ENCODE peak calls at places on chromosome 18, in four cellular contexts. M is K562, D is GM12878, G is HL-60. S is an unnamed sample.

GRCh38 chr18:8718401-8718913 is 13.1 kb downstream of the MTCL1 start:
- DNase-seq in M (no peak), D (no peak), G (no peak), S (no peak)

GRCh38 chr18:49862656-49863385 is 49.5 kb upstream of the ACAA2 start:
- DNase-seq in M (no peak), D (no peak), G (no peak), S (no peak)

GRCh38 chr18:75081486-75081885 is 127.5 kb downstream of the PTGR3 start:
- DNase-seq in M (no peak), D (no peak), G (no peak), S (no peak)

GRCh38 chr18:26792661-26793060 is 72.8 kb downstream of the AQP4 start:
- DNase-seq in M (no peak), D (no peak), G (no peak), S (no peak)

GRCh38 chr18:58653814-58654509 is 17.3 kb upstream of the MALT1 start:
- DNase-seq in M (no peak), D (no peak), G (no peak), S (no peak)

GRCh38 chr18:46466236-46467160 is 190.5 kb downstream of the LOXHD1 start:
- DNase-seq in M (no peak), D (no peak), G (no peak), S (no peak)

GRCh38 chr18:33802955-33803354 is 224.9 kb downstream of the ASXL3 start:
- DNase-seq in M (no peak), D (no peak), G (no peak), S (no peak)

GRCh38 chr18:62420513-62421209 is 95.6 kb downstream of the TNFRSF11A start:
- DNase-seq in M (peak), D (peak), G (no peak), S (peak)

GRCh38 chr18:11544060-11544633 is 65.2 kb upstream of the SLC35G4 start:
- DNase-seq in M (no peak), D (no peak), G (no peak), S (no peak)

GRCh38 chr18:9531791-9532410 is 56.6 kb downstream of the RALBP1 start:
- DNase-seq in M (no peak), D (no peak), G (no peak), S (no peak)

GRCh38 chr18:57803119-57803969 is at the start of gene ATP8B1:
- DNase-seq in M (peak), D (no peak), G (peak), S (peak)

GRCh38 chr18:3248062-3248669 is 565 bp downstream of the MYL12A start:
- DNase-seq in M (no peak), D (no peak), G (peak), S (no peak)

GRCh38 chr18:70069965-70070364 is 122.3 kb upstream of the CD226 start:
- DNase-seq in M (no peak), D (no peak), G (no peak), S (no peak)

GRCh38 chr18:23528580-23529472 is 25.5 kb downstream of the RMC1 start:
- DNase-seq in M (peak), D (no peak), G (no peak), S (no peak)

GRCh38 chr18:5369513-5369912 is 74.0 kb upstream of the ZBTB14 start:
- DNase-seq in M (no peak), D (no peak), G (no peak), S (no peak)

GRCh38 chr18:70245941-70246537 is 40.6 kb upstream of the RTTN start:
- DNase-seq in M (no peak), D (no peak), G (no peak), S (no peak)

GRCh38 chr18:48592540-48592939 is 53.7 kb downstream of the CTIF start:
- DNase-seq in M (peak), D (no peak), G (no peak), S (no peak)

GRCh38 chr18:3970929-3971328 is 484.2 kb downstream of the DLGAP1 start:
- DNase-seq in M (no peak), D (no peak), G (no peak), S (no peak)

GRCh38 chr18:12306752-12307151 is 1.3 kb upstream of the TUBB6 start:
- DNase-seq in M (no peak), D (no peak), G (no peak), S (no peak)

GRCh38 chr18:44848931-44849330 is 168.2 kb downstream of the SETBP1 start:
- DNase-seq in M (no peak), D (no peak), G (no peak), S (no peak)

GRCh38 chr18:49581369-49581768 is 19.5 kb downstream of the LIPG start:
- DNase-seq in M (no peak), D (no peak), G (peak), S (no peak)

GRCh38 chr18:23238152-23238531 is 102.9 kb downstream of the CABLES1 start:
- DNase-seq in M (no peak), D (no peak), G (no peak), S (no peak)

GRCh38 chr18:75231053-75231406 is 20.4 kb downstream of the TSHZ1 start:
- DNase-seq in M (no peak), D (no peak), G (no peak), S (no peak)

GRCh38 chr18:3511980-3512379 is 62.0 kb downstream of the TGIF1 start:
- DNase-seq in M (no peak), D (no peak), G (peak), S (no peak)

GRCh38 chr18:51288582-51288981 is 91.1 kb upstream of the MEX3C start:
- DNase-seq in M (no peak), D (no peak), G (no peak), S (no peak)

GRCh38 chr18:59072727-59073421 is 66.8 kb upstream of the SEC11C start:
- DNase-seq in M (no peak), D (no peak), G (no peak), S (no peak)

GRCh38 chr18:7749510-7749981 is 182.4 kb downstream of the PTPRM start:
- DNase-seq in M (no peak), D (no peak), G (no peak), S (no peak)

GRCh38 chr18:44856157-44856556 is 175.5 kb downstream of the SETBP1 start:
- DNase-seq in M (no peak), D (no peak), G (no peak), S (no peak)

GRCh38 chr18:34543940-34544339 is 166.2 kb upstream of the DTNA start:
- DNase-seq in M (no peak), D (no peak), G (no peak), S (no peak)

GRCh38 chr18:24231773-24232735 is 93.2 kb downstream of the CABYR start:
- DNase-seq in M (no peak), D (no peak), G (no peak), S (no peak)

GRCh38 chr18:73707035-73707434 is 440.6 kb downstream of the FBXO15 start:
- DNase-seq in M (no peak), D (no peak), G (no peak), S (no peak)

GRCh38 chr18:6294119-6294784 is 120.5 kb downstream of the L3MBTL4 start:
- DNase-seq in M (no peak), D (no peak), G (no peak), S (no peak)

GRCh38 chr18:50665519-50665918 is 105.6 kb downstream of the MAPK4 start:
- DNase-seq in M (no peak), D (no peak), G (no peak), S (no peak)

GRCh38 chr18:67600181-67600631 is 83.7 kb upstream of the DSEL start:
- DNase-seq in M (no peak), D (no peak), G (no peak), S (no peak)

GRCh38 chr18:55465313-55465712 is 122.7 kb downstream of the TCF4 start:
- DNase-seq in M (no peak), D (no peak), G (no peak), S (no peak)

GRCh38 chr18:55470826-55471225 is 117.2 kb downstream of the TCF4 start:
- DNase-seq in M (no peak), D (no peak), G (no peak), S (no peak)

GRCh38 chr18:55464581-55464980 is 123.4 kb downstream of the TCF4 start:
- DNase-seq in M (no peak), D (no peak), G (no peak), S (no peak)

GRCh38 chr18:55462652-55463051 is 125.3 kb downstream of the TCF4 start:
- DNase-seq in M (no peak), D (no peak), G (no peak), S (no peak)

GRCh38 chr18:55466789-55467188 is 121.2 kb downstream of the TCF4 start:
- DNase-seq in M (no peak), D (no peak), G (no peak), S (no peak)
- TF ChIP-seq SPI1 in M (no peak), D (no peak), G (no peak), S (no peak)

GRCh38 chr18:13366541-13366940 is 148.0 kb downstream of the LDLRAD4 start:
- DNase-seq in M (no peak), D (no peak), G (no peak), S (no peak)
- TF ChIP-seq SPI1 in M (no peak), D (no peak), G (no peak), S (no peak)

GRCh38 chr18:79983253-79983652 is 5.1 kb downstream of the TXNL4A start:
- DNase-seq in M (no peak), D (no peak), G (peak), S (no peak)

GRCh38 chr18:79986726-79987125 is 1.6 kb downstream of the TXNL4A start:
- DNase-seq in M (no peak), D (no peak), G (no peak), S (no peak)

GRCh38 chr18:79985172-79985571 is 3.2 kb downstream of the TXNL4A start:
- DNase-seq in M (no peak), D (no peak), G (no peak), S (no peak)

GRCh38 chr18:79982736-79983135 is 5.6 kb downstream of the TXNL4A start:
- DNase-seq in M (no peak), D (no peak), G (peak), S (no peak)

DNA sequence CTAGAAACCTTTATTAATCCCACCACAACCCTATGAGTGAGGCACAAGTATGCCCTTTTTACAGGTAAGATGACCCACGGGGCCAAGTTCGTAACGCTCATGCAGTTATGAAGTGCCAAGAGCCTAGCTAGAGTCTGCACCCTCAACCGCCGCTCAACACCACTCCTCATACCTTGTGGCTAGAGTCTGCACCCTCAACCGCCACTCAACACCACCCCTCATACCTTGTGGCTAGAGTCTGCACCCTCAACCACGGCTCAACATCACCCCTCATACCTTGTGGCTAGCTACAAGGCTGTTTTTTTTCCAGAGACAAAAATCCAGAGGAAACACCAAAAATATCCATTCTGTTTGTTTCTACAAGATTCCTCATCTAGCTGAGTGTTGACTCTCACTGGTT is 4.6 kb downstream of the TXNL4A start:
- DNase-seq in M (no peak), D (no peak), G (no peak), S (no peak)
- TF ChIP-seq SPI1 in M (no peak), D (no peak), G (no peak), S (no peak)

DNA sequence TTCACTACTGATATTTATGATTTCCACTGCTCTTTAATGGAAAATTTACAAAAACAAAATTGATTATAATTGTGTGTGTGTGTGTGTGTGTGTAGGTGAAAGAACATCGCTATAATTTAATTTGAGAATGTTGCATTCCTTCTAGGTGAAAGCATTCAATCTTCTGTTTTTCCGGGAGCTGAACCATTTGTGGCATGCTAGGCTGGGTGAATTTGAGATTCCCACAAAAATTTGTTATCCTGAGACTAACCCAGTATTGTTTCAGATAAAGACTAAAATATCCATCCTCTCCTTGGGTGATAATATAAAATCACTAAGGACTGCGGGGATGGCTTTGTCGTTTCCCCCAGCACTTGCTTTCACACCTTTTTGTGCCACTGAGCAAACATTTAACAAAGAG is 911.2 kb upstream of the PIK3C3 start:
- DNase-seq in M (no peak), D (no peak), G (no peak), S (no peak)
- TF ChIP-seq SPI1 in M (no peak), D (no peak), G (no peak), S (no peak)

S was measured in GM12891.